ENCODE peak calls at places on chromosomes 2 and 18, in nine cellular contexts. One of them, this sample, is unnamed.

GRCh38 chr2:85133751-85134254 is 611 bp downstream of the TCF7L1 start:
- DNase-seq in stomach: peak
- DNase-seq in right lobe of liver: peak
- DNase-seq in GM12891: peak
- DNase-seq in breast epithelium: peak
- DNase-seq in endothelial cell of umbilical vein: peak
- DNase-seq in body of pancreas: peak
- DNase-seq in IMR-90: peak
- DNase-seq in lower leg skin: peak
- DNase-seq in this sample: no peak

GRCh38 chr2:9347411-9347853 is 75.9 kb downstream of the ITGB1BP1 start:
- DNase-seq in stomach: peak
- DNase-seq in right lobe of liver: peak
- DNase-seq in GM12891: no peak
- DNase-seq in breast epithelium: peak
- DNase-seq in endothelial cell of umbilical vein: peak
- DNase-seq in body of pancreas: peak
- DNase-seq in IMR-90: no peak
- DNase-seq in lower leg skin: peak
- DNase-seq in this sample: no peak

GRCh38 chr18:12309683-12310198 is 1.7 kb downstream of the TUBB6 start:
- DNase-seq in stomach: no peak
- DNase-seq in right lobe of liver: no peak
- DNase-seq in GM12891: no peak
- DNase-seq in breast epithelium: no peak
- DNase-seq in endothelial cell of umbilical vein: peak
- DNase-seq in body of pancreas: no peak
- DNase-seq in IMR-90: no peak
- DNase-seq in lower leg skin: no peak
- DNase-seq in this sample: no peak

GRCh38 chr2:17270894-17271293 is 247.3 kb downstream of the RAD51AP2 start:
- DNase-seq in stomach: no peak
- DNase-seq in right lobe of liver: no peak
- DNase-seq in GM12891: no peak
- DNase-seq in breast epithelium: no peak
- DNase-seq in endothelial cell of umbilical vein: no peak
- DNase-seq in body of pancreas: no peak
- DNase-seq in IMR-90: no peak
- DNase-seq in lower leg skin: no peak
- DNase-seq in this sample: no peak

GRCh38 chr2:95315801-95316411 is 18.8 kb downstream of the KCNIP3 start:
- DNase-seq in stomach: no peak
- DNase-seq in right lobe of liver: no peak
- DNase-seq in GM12891: no peak
- DNase-seq in breast epithelium: peak
- DNase-seq in endothelial cell of umbilical vein: no peak
- DNase-seq in body of pancreas: no peak
- DNase-seq in IMR-90: peak
- DNase-seq in lower leg skin: no peak
- DNase-seq in this sample: peak

GRCh38 chr18:68024716-68025115 is 508.2 kb upstream of the DSEL start:
- DNase-seq in stomach: no peak
- DNase-seq in right lobe of liver: no peak
- DNase-seq in GM12891: no peak
- DNase-seq in breast epithelium: no peak
- DNase-seq in endothelial cell of umbilical vein: no peak
- DNase-seq in body of pancreas: no peak
- DNase-seq in IMR-90: no peak
- DNase-seq in lower leg skin: peak
- DNase-seq in this sample: no peak

GRCh38 chr18:75070625-75071483 is 138.1 kb downstream of the PTGR3 start:
- DNase-seq in stomach: peak
- DNase-seq in right lobe of liver: no peak
- DNase-seq in GM12891: peak
- DNase-seq in breast epithelium: peak
- DNase-seq in endothelial cell of umbilical vein: peak
- DNase-seq in body of pancreas: no peak
- DNase-seq in IMR-90: peak
- DNase-seq in lower leg skin: peak
- DNase-seq in this sample: peak

GRCh38 chr2:201938151-201938815 is 95.4 kb upstream of the FZD7 start:
- DNase-seq in stomach: no peak
- DNase-seq in right lobe of liver: no peak
- DNase-seq in GM12891: no peak
- DNase-seq in breast epithelium: no peak
- DNase-seq in endothelial cell of umbilical vein: no peak
- DNase-seq in body of pancreas: no peak
- DNase-seq in IMR-90: peak
- DNase-seq in lower leg skin: no peak
- DNase-seq in this sample: no peak

GRCh38 chr2:197784956-197785941 is at the start of gene BOLL:
- DNase-seq in stomach: no peak
- DNase-seq in right lobe of liver: no peak
- DNase-seq in GM12891: no peak
- DNase-seq in breast epithelium: no peak
- DNase-seq in endothelial cell of umbilical vein: no peak
- DNase-seq in body of pancreas: no peak
- DNase-seq in IMR-90: no peak
- DNase-seq in lower leg skin: no peak
- DNase-seq in this sample: no peak

GRCh38 chr2:15665067-15665942 is 73.6 kb downstream of the DDX1 start:
- DNase-seq in stomach: no peak
- DNase-seq in right lobe of liver: no peak
- DNase-seq in GM12891: no peak
- DNase-seq in breast epithelium: no peak
- DNase-seq in endothelial cell of umbilical vein: no peak
- DNase-seq in body of pancreas: no peak
- DNase-seq in IMR-90: no peak
- DNase-seq in lower leg skin: no peak
- DNase-seq in this sample: no peak

GRCh38 chr18:62328775-62329525 is 3.8 kb downstream of the TNFRSF11A start:
- DNase-seq in stomach: no peak
- DNase-seq in right lobe of liver: no peak
- DNase-seq in GM12891: no peak
- DNase-seq in breast epithelium: no peak
- DNase-seq in endothelial cell of umbilical vein: peak
- DNase-seq in body of pancreas: no peak
- DNase-seq in IMR-90: no peak
- DNase-seq in lower leg skin: no peak
- DNase-seq in this sample: no peak

GRCh38 chr2:164386226-164386625 is 235.1 kb downstream of the GRB14 start:
- DNase-seq in stomach: no peak
- DNase-seq in right lobe of liver: no peak
- DNase-seq in GM12891: no peak
- DNase-seq in breast epithelium: no peak
- DNase-seq in endothelial cell of umbilical vein: no peak
- DNase-seq in body of pancreas: no peak
- DNase-seq in IMR-90: peak
- DNase-seq in lower leg skin: no peak
- DNase-seq in this sample: no peak

DNA sequence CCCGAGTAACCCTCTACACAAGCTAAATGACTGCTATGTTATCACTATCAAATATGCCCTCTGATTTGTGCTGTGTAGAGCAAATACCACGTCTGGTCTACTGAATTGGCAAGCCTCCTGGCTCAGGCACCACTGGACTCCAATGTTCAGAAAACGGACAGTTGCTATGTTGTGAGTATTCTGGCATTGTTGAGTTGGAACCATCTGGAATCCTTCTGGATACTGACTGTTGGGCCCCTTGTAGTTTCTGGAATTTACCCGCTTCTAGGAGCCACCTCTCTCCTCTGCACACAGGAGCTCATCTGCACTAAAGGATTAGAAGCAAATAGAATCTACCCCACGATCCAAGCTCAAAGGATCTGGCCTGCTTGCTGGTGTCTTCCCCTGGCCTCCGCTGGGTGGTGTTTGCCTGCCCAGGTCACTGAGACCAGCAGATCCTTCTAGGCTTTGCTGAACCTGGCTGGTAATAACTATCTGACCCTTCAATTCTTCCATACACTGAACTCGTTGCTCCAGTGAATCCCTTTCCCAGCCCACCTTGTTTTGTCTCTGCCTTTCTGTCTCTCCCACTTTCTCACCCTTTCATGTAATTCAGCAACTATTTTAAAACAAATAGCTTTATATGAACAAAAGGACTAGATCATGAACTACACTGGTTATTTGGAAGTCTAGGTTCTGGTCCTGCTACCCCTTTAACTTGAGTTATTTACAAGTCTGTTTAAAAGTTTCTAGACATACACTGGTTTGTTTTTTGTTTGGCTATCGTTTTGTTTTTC is 2.1 kb upstream of the HAAO start:
- DNase-seq in stomach: no peak
- DNase-seq in right lobe of liver: peak
- DNase-seq in GM12891: no peak
- DNase-seq in breast epithelium: no peak
- DNase-seq in endothelial cell of umbilical vein: no peak
- DNase-seq in body of pancreas: peak
- DNase-seq in IMR-90: no peak
- DNase-seq in lower leg skin: no peak
- DNase-seq in this sample: no peak
- TF ChIP-seq POLR2A in stomach: no peak
- TF ChIP-seq POLR2A in right lobe of liver: peak
- TF ChIP-seq POLR2A in GM12891: no peak
- TF ChIP-seq POLR2A in breast epithelium: no peak
- TF ChIP-seq POLR2A in endothelial cell of umbilical vein: no peak
- TF ChIP-seq POLR2A in body of pancreas: peak
- TF ChIP-seq POLR2A in IMR-90: no peak
- TF ChIP-seq POLR2A in lower leg skin: no peak
- TF ChIP-seq POLR2A in this sample: no peak

DNA sequence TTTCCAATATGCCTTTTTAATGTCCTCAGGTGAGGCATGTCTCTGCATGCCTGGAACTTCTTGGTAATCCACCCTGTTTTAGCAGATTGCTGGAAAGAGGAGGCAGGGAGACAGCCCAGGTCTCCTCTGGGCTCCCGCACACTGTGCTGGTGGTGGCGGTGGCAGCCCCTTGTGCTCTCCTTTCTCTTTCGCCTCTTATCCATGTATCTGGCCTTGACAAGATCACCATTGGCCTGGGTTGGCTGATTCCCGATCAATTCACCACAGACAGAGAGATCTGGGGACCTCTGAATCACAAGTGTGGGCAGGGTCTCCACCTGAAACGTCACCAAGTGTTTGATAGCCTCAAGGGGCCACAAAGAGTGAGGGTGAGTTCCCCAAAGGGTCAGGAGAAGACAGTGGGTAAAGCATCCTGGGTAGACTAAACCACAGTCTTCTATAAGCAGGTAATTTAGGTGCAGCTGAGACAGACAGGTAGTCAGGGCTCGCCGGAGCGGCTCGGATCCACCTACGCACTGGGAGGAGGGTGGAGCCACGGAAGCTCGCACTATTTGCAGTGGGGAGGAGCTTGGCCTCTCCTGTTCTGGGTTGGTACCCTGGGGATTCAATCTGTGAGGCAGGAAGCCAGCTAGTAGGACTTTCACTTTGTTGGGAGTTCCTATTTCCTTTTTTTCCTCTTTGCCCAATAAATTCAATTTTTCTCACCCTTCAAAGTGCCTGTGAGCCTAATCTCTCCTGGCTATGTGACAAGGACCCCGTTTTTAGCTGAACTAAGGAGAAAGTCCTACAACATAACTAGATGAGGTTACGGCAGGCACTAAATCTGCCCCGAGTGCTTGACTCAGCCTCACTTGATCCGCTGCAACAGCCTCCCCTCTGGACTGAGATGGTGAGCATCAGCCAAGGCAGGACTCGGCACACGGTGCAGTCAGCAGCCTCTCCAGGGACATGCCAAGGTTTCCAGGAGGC is 57.6 kb downstream of the SLC4A3 start:
- DNase-seq in stomach: peak
- DNase-seq in right lobe of liver: peak
- DNase-seq in GM12891: peak
- DNase-seq in breast epithelium: peak
- DNase-seq in endothelial cell of umbilical vein: no peak
- DNase-seq in body of pancreas: peak
- DNase-seq in IMR-90: peak
- DNase-seq in lower leg skin: peak
- DNase-seq in this sample: peak
- TF ChIP-seq POLR2A in stomach: no peak
- TF ChIP-seq POLR2A in right lobe of liver: peak
- TF ChIP-seq POLR2A in GM12891: no peak
- TF ChIP-seq POLR2A in breast epithelium: no peak
- TF ChIP-seq POLR2A in endothelial cell of umbilical vein: no peak
- TF ChIP-seq POLR2A in body of pancreas: peak
- TF ChIP-seq POLR2A in IMR-90: no peak
- TF ChIP-seq POLR2A in lower leg skin: no peak
- TF ChIP-seq POLR2A in this sample: peak

DNA sequence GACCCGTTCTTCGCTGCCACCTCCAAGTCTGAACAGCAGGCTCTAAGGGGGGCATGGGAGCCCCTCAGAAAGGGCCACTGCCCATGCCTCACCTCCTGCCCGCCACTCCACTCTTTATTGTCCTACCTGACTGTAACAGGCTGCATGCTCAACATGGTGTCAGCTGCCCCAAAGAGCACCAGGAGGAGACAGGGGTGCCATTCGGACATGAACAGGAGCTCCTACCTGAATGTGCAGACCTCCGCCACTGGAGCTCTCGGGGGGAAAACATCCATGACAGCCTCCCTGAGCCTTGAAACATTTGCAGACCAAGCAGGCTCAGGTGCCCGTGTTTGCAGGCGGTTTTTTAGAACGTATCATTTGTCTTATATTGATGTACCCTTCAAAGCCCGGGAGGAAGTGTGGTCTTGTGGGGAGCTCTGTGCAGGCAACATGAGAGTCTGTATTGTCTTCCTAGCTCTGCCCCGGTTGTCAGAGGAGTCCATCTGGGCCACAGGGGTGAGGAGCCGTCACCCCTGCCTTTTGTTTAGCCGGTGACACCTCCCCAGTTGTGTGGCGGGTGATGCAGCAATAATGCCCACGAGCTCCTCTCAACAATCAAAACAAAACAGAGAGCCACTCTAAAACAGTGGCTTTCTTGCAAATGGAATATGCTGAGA is 35.1 kb upstream of the CD8A start:
- DNase-seq in stomach: no peak
- DNase-seq in right lobe of liver: no peak
- DNase-seq in GM12891: no peak
- DNase-seq in breast epithelium: no peak
- DNase-seq in endothelial cell of umbilical vein: no peak
- DNase-seq in body of pancreas: no peak
- DNase-seq in IMR-90: no peak
- DNase-seq in lower leg skin: no peak
- DNase-seq in this sample: no peak
- TF ChIP-seq POLR2A in stomach: no peak
- TF ChIP-seq POLR2A in right lobe of liver: no peak
- TF ChIP-seq POLR2A in GM12891: no peak
- TF ChIP-seq POLR2A in breast epithelium: no peak
- TF ChIP-seq POLR2A in endothelial cell of umbilical vein: no peak
- TF ChIP-seq POLR2A in body of pancreas: peak
- TF ChIP-seq POLR2A in IMR-90: no peak
- TF ChIP-seq POLR2A in lower leg skin: no peak
- TF ChIP-seq POLR2A in this sample: no peak

DNA sequence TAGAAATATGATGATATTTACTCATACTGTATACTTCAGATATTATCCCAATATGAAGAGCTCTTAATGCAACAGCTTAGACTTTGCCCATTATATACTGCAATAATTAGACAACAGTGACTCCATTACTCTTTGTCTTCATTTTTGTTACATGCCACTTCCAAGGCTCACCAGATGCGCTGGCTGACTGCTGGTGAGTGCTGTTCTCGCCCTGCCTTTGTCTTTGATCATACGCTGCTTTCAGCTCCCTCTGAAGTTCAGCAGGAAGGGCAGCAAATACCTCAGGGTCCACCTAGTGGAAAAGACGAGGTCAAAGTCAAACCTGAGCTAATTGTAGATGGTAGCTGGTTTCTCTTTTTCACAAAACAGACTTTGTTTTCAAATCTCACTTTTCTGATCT is 66.3 kb downstream of the EIF5B start:
- DNase-seq in stomach: no peak
- DNase-seq in right lobe of liver: no peak
- DNase-seq in GM12891: no peak
- DNase-seq in breast epithelium: no peak
- DNase-seq in endothelial cell of umbilical vein: no peak
- DNase-seq in body of pancreas: no peak
- DNase-seq in IMR-90: no peak
- DNase-seq in lower leg skin: no peak
- DNase-seq in this sample: no peak
- TF ChIP-seq POLR2A in stomach: no peak
- TF ChIP-seq POLR2A in right lobe of liver: no peak
- TF ChIP-seq POLR2A in GM12891: no peak
- TF ChIP-seq POLR2A in breast epithelium: no peak
- TF ChIP-seq POLR2A in endothelial cell of umbilical vein: no peak
- TF ChIP-seq POLR2A in body of pancreas: no peak
- TF ChIP-seq POLR2A in IMR-90: no peak
- TF ChIP-seq POLR2A in lower leg skin: no peak
- TF ChIP-seq POLR2A in this sample: no peak

This sample was measured in H54.